ENCODE peak calls at places on chromosomes 11 and 22, in nine cellular contexts. U, N, I, X, B, T, A, E and M are unnamed samples.

GRCh38 chr22:40238425-40239344 is 61.0 kb downstream of the TNRC6B start:
- DNase-seq in U (no peak), N (no peak), I (no peak), X (no peak), B (no peak), T (no peak), A (peak; percentile 83), E (peak; percentile 71), M (no peak)

GRCh38 chr11:723120-723883 is 17.3 kb downstream of the EPS8L2 start:
- DNase-seq in U (peak; percentile 40), N (no peak), I (no peak), X (peak; percentile 32), B (peak; percentile 28), T (no peak), A (peak; percentile 53), E (peak; percentile 52), M (peak; percentile 76)

GRCh38 chr11:104619751-104620150 is 278.5 kb downstream of the CASP12 start:
- DNase-seq in U (no peak), N (no peak), I (no peak), X (no peak), B (no peak), T (no peak), A (no peak), E (no peak), M (no peak)

GRCh38 chr11:95485115-95485900 is 254.3 kb upstream of the SESN3 start:
- DNase-seq in U (no peak), N (no peak), I (no peak), X (no peak), B (no peak), T (peak; percentile 87), A (no peak), E (no peak), M (no peak)

GRCh38 chr11:134120143-134120850 is 51.4 kb downstream of the JAM3 start:
- DNase-seq in U (no peak), N (no peak), I (peak; percentile 74), X (no peak), B (no peak), T (no peak), A (peak; percentile 61), E (peak; percentile 92), M (no peak)

GRCh38 chr11:63762662-63763505 is 5.7 kb downstream of the ZFTA start:
- DNase-seq in U (no peak), N (no peak), I (peak; percentile 35), X (no peak), B (no peak), T (peak; percentile 85), A (no peak), E (no peak), M (no peak)

GRCh38 chr11:72574534-72575460 is 99.4 kb downstream of the PDE2A start:
- DNase-seq in U (no peak), N (no peak), I (no peak), X (no peak), B (no peak), T (no peak), A (no peak), E (no peak), M (no peak)

GRCh38 chr11:57323503-57324153 is 1.1 kb downstream of the TNKS1BP1 start:
- DNase-seq in U (no peak), N (no peak), I (no peak), X (no peak), B (no peak), T (no peak), A (peak; percentile 38), E (peak; percentile 41), M (no peak)

GRCh38 chr22:23547818-23548500 is 32.1 kb downstream of the IGLL1 start:
- DNase-seq in U (no peak), N (no peak), I (no peak), X (no peak), B (no peak), T (no peak), A (no peak), E (no peak), M (no peak)

GRCh38 chr22:32281092-32281491 is 25.9 kb upstream of the SLC5A4 start:
- DNase-seq in U (no peak), N (no peak), I (no peak), X (no peak), B (no peak), T (no peak), A (peak; percentile 59), E (peak; percentile 18), M (no peak)